ENCODE peak calls at places on chromosomes 1 and 21, in seven cellular contexts. G, J, F, H, N, T and V are unnamed samples.

GRCh38 chr21:45142469-45142868 is 68.1 kb downstream of the ADARB1 start:
- DNase-seq in H (no peak), G (peak), T (no peak), J (peak), F (no peak), N (peak), V (no peak)

GRCh38 chr1:14143777-14144176 is 443.8 kb downstream of the PRDM2 start:
- DNase-seq in H (no peak), F (no peak), G (no peak), T (no peak), N (no peak), J (no peak), V (no peak)

GRCh38 chr1:201276891-201277290 is 6.4 kb upstream of the PKP1 start:
- DNase-seq in F (no peak), T (no peak), G (no peak), H (no peak), J (no peak), N (no peak), V (no peak)

GRCh38 chr1:37096523-37096922 is 62.2 kb upstream of the GRIK3 start:
- DNase-seq in F (no peak), N (no peak), T (no peak), H (peak), G (no peak), J (no peak), V (no peak)

GRCh38 chr1:19213580-19213979 is 3.5 kb upstream of the UBR4 start:
- DNase-seq in N (no peak), J (no peak), F (no peak), G (no peak), H (no peak), T (no peak), V (no peak)

GRCh38 chr1:54335396-54336056 is 70.7 kb downstream of the SSBP3 start:
- DNase-seq in N (peak), T (no peak), H (no peak), F (no peak), G (peak), J (peak), V (no peak)

GRCh38 chr21:21111309-21111920 is 113.2 kb downstream of the NCAM2 start:
- DNase-seq in N (no peak), H (no peak), T (no peak), J (no peak), F (no peak), G (no peak), V (no peak)

GRCh38 chr1:156750932-156751723 is at the start of gene HDGF:
- DNase-seq in T (no peak), G (no peak), J (no peak), F (no peak), H (peak), N (no peak), V (no peak)

GRCh38 chr1:243351347-243351746 is 95.5 kb downstream of the SDCCAG8 start:
- DNase-seq in J (no peak), G (no peak), T (no peak), N (no peak), H (no peak), F (no peak), V (no peak)

GRCh38 chr1:67682659-67683197 is 2.3 kb upstream of the GADD45A start:
- DNase-seq in T (no peak), G (no peak), J (peak), F (no peak), H (no peak), N (peak), V (no peak)

GRCh38 chr1:234858722-234859121 is 248.7 kb upstream of the IRF2BP2 start:
- DNase-seq in J (no peak), G (no peak), T (no peak), H (no peak), N (no peak), F (no peak), V (no peak)

GRCh38 chr1:11655263-11656079 is 794 bp downstream of the FBXO44 start:
- DNase-seq in H (no peak), J (no peak), G (no peak), T (no peak), N (no peak), F (no peak), V (no peak)

GRCh38 chr1:182674346-182675246 is 9.8 kb downstream of the RGS8 start:
- DNase-seq in F (no peak), J (peak), H (no peak), T (no peak), N (no peak), G (no peak), V (no peak)

GRCh38 chr1:9406111-9406510 is 113.4 kb downstream of the SPSB1 start:
- DNase-seq in J (no peak), H (peak), T (no peak), N (no peak), F (no peak), G (no peak), V (no peak)

GRCh38 chr1:244863491-244864252 is 671 bp downstream of the HNRNPU start:
- DNase-seq in T (no peak), F (peak), G (no peak), J (no peak), N (peak), H (no peak), V (peak)

GRCh38 chr21:42002421-42002958 is 7.7 kb downstream of the ZBTB21 start:
- DNase-seq in F (peak), T (no peak), J (peak), N (peak), G (peak), H (no peak), V (no peak)

GRCh38 chr1:29960906-29961675 is 724.8 kb downstream of the PTPRU start:
- DNase-seq in T (peak), J (no peak), G (no peak), F (no peak), H (no peak), N (no peak), V (no peak)

GRCh38 chr1:25567710-25568089 is 24.3 kb downstream of the LDLRAP1 start:
- DNase-seq in F (no peak), T (no peak), H (no peak), G (no peak), J (no peak), N (no peak), V (no peak)

GRCh38 chr1:203536981-203537455 is 43.1 kb downstream of the OPTC start:
- DNase-seq in G (no peak), J (peak), T (no peak), F (no peak), N (peak), H (no peak), V (no peak)

GRCh38 chr1:44273560-44274292 is 60.5 kb downstream of the DMAP1 start:
- DNase-seq in J (no peak), N (no peak), F (no peak), T (no peak), H (no peak), G (no peak), V (no peak)

GRCh38 chr1:183548136-183548535 is 42.1 kb downstream of the NCF2 start:
- DNase-seq in N (no peak), H (peak), T (no peak), J (no peak), F (no peak), G (no peak), V (no peak)

GRCh38 chr1:23452011-23452411 is 27.5 kb upstream of the TCEA3 start:
- DNase-seq in N (no peak), F (no peak), G (no peak), T (no peak), H (peak), J (no peak), V (peak)

GRCh38 chr1:167722152-167722869 is 529 bp downstream of the MPZL1 start:
- DNase-seq in H (peak), F (no peak), J (peak), N (peak), G (no peak), T (peak), V (peak)

GRCh38 chr1:188652678-188653077 is 1823.9 kb downstream of the PLA2G4A start:
- DNase-seq in G (no peak), J (peak), F (no peak), T (no peak), H (no peak), N (no peak), V (no peak)

GRCh38 chr1:102595106-102595505 is 513.2 kb downstream of the COL11A1 start:
- DNase-seq in J (peak), F (no peak), G (no peak), T (no peak), N (no peak), H (no peak), V (no peak)

GRCh38 chr1:912740-913301 is 10.9 kb upstream of the SAMD11 start:
- DNase-seq in N (peak), J (peak), T (no peak), G (no peak), H (no peak), F (no peak), V (no peak)

GRCh38 chr1:68454534-68454933 is 4.8 kb upstream of the RPE65 start:
- DNase-seq in T (no peak), F (no peak), H (no peak), N (no peak), G (no peak), J (no peak), V (no peak)

GRCh38 chr1:203607169-203607873 is 19.3 kb upstream of the ATP2B4 start:
- DNase-seq in H (no peak), G (peak), T (no peak), F (no peak), J (peak), N (peak), V (no peak)

GRCh38 chr21:45932922-45933502 is 48.6 kb upstream of the COL6A1 start:
- DNase-seq in G (no peak), H (no peak), J (no peak), N (no peak), T (no peak), F (no peak), V (no peak)

GRCh38 chr1:14921057-14921456 is 232.5 kb upstream of the TMEM51 start:
- DNase-seq in T (no peak), J (peak), H (no peak), N (peak), G (no peak), F (no peak), V (no peak)

GRCh38 chr1:201539561-201540404 is 856 bp downstream of the NAV1 start:
- DNase-seq in G (no peak), F (peak), N (peak), H (peak), J (peak), T (no peak), V (no peak)

GRCh38 chr1:8911416-8912309 is 33.2 kb upstream of the ENO1 start:
- DNase-seq in T (no peak), G (no peak), F (no peak), N (no peak), H (peak), J (no peak), V (peak)

GRCh38 chr1:186976700-186977099 is 148.0 kb downstream of the PLA2G4A start:
- DNase-seq in G (no peak), T (no peak), F (no peak), N (peak), H (no peak), J (no peak), V (no peak)